ENCODE peak calls at places on chromosomes 13 and 19, in nine cellular contexts. P, B, T, O, G, R, U, A and S are unnamed samples.
A peak's percentile ranks its signal among the peaks of the same experiment; 100 is the strongest.

GRCh38 chr13:99383946-99384345 is 76.7 kb upstream of the GPR183 start:
- DNase-seq in G (no peak), U (no peak), R (no peak), T (no peak), P (no peak), B (no peak), O (no peak), A (no peak), S (no peak)

GRCh38 chr13:104206450-104207044 is 1140.3 kb upstream of the SLC10A2 start:
- DNase-seq in U (no peak), P (no peak), B (no peak), O (no peak), R (no peak), T (no peak), G (no peak), A (no peak), S (no peak)

GRCh38 chr19:46732966-46733692 is 12.7 kb upstream of the FKRP start:
- DNase-seq in U (no peak), O (peak; percentile 78), P (no peak), B (no peak), G (no peak), A (no peak), R (peak; percentile 58), T (no peak), S (peak; percentile 89)

GRCh38 chr13:112779856-112780604 is 90.2 kb downstream of the ATP11A start:
- DNase-seq in B (no peak), A (no peak), G (peak; percentile 4), P (no peak), T (peak; percentile 34), O (peak; percentile 44), R (no peak), U (no peak), S (no peak)

GRCh38 chr19:36401475-36401874 is 17.0 kb downstream of the ZFP82 start:
- DNase-seq in P (no peak), R (no peak), B (no peak), T (no peak), O (no peak), U (no peak), A (no peak), G (no peak), S (no peak)

GRCh38 chr13:53191091-53191490 is 162.5 kb downstream of the OLFM4 start:
- DNase-seq in U (no peak), P (peak; percentile 82), B (no peak), O (no peak), R (no peak), T (peak; percentile 100), G (no peak), A (no peak), S (no peak)

GRCh38 chr13:111639196-111639705 is 318.8 kb downstream of the TEX29 start:
- DNase-seq in P (no peak), T (no peak), G (no peak), R (no peak), B (no peak), A (no peak), O (no peak), U (no peak), S (no peak)

GRCh38 chr13:26050568-26051230 is 1.1 kb downstream of the SHISA2 start:
- DNase-seq in T (peak; percentile 70), A (no peak), U (no peak), G (no peak), B (no peak), O (no peak), R (no peak), P (peak; percentile 77), S (no peak)

GRCh38 chr19:1252818-1253513 is 4.6 kb downstream of the MIDN start:
- DNase-seq in A (no peak), R (peak; percentile 95), T (peak; percentile 65), G (peak; percentile 95), B (peak; percentile 74), O (peak; percentile 96), P (no peak), U (peak; percentile 73), S (peak; percentile 98)

DNA sequence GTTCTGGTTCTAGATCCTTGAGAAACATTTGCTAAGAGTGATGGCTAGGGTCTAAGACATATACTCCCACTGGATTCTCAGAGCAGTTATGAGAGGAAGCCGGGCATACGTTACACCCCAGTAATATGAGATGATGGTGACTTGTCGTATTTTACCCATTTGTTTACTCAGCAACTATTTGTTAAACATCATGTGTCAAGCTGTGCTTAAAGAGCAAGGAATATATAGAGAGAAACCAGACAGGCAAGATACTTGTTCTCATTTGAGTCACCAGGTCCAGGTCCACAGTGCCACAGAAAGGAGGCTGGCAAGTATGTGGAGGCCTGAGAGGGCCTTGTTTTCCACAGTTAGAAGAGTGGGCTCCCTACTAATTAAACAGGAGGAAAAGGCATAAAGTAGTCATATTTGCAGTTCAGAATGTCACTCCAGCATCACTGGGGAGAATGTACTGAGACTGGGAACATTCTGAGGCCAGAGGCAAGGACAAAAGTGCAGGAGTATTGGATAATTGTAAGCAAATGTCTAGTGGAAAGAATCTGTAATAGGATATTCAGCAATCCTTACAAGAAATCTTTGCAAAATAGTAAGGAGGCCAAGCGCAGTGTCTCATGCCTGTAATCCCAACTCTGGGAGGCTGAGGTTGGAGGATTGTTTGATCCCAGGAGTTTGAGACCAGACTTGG is 142.2 kb downstream of the IRS2 start:
- DNase-seq in G (no peak), B (no peak), O (no peak), A (no peak), R (no peak), P (no peak), U (no peak), T (no peak), S (no peak)
- H3K27me3 ChIP-seq in G (no peaks in the 10 kb centered on the region), B (no peaks in the 10 kb centered on the region), O (no peaks in the 10 kb centered on the region), A (no peaks in the 10 kb centered on the region), R (no peaks in the 10 kb centered on the region), P (no peaks in the 10 kb centered on the region), U (no peaks in the 10 kb centered on the region), T (no peaks in the 10 kb centered on the region), S (no peaks in the 10 kb centered on the region)

DNA sequence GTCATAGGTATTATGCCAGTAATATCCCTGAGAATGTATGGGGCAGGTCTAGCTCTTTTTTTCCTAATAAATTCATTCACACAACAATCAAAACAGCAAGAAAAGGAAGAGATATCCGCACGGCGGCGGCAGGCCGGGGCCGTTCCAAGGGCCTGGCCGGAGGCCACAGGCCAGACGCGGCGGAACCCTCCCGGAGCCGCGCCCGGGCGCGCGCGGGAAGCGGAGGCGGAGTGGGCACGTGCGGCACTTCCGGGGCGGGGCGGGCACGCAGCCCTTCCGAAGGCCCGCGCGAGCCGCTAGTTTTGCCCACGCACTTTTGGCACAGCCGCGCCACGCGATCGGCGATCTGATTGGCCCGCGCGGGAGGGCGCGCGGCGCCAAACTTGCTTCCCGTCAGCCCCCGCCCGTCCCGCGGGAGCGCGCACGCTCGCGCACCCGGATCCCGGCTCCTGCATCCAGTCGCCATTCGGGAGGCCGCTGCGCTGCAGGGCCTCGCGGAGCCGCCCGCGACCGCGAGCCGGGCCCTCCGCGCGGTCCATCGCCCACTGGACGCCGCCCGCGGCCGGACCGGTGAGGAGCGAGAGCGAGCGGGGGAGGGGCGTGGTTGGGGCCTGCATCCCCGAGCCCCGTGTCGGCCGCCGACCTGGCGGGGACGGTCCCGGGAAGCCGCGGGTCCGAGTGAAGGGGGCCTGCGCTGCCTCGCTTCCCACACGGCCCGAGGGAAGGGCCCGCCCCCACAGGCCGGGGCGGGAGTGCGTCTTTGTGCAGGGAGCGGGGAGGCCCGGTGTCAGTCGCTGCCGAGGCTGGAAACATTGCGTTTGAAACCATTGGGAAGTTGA is at the start of gene CHAMP1:
- DNase-seq in T (peak; percentile 95), R (peak; percentile 93), P (peak; percentile 95), U (peak; percentile 78), B (peak; percentile 85), O (peak; percentile 99), A (peak; percentile 73), G (peak; percentile 98), S (peak; percentile 95)
- H3K27me3 ChIP-seq in T (no peaks in the 10 kb centered on the region), R (no peaks in the 10 kb centered on the region), P (no peaks in the 10 kb centered on the region), U (no peaks in the 10 kb centered on the region), B (no peaks in the 10 kb centered on the region), O (no peaks in the 10 kb centered on the region), A (no peaks in the 10 kb centered on the region), G (no peaks in the 10 kb centered on the region), S (no peaks in the 10 kb centered on the region)

GRCh38 chr19:29568036-29568788 is 37.9 kb upstream of the POP4 start:
- DNase-seq in A (no peak), T (no peak), G (no peak), P (no peak), R (no peak), B (no peak), U (no peak), O (no peak), S (no peak)

GRCh38 chr19:29565171-29565570 is 39.4 kb downstream of the VSTM2B start:
- DNase-seq in U (no peak), O (no peak), G (no peak), A (no peak), R (no peak), B (no peak), P (no peak), T (no peak), S (no peak)

GRCh38 chr19:29566496-29567054 is 39.5 kb upstream of the POP4 start:
- DNase-seq in G (no peak), P (no peak), O (no peak), R (no peak), B (no peak), T (no peak), U (no peak), A (no peak), S (no peak)

GRCh38 chr19:29569038-29569911 is 36.8 kb upstream of the POP4 start:
- DNase-seq in B (no peak), O (no peak), T (no peak), R (no peak), G (no peak), A (no peak), U (no peak), P (no peak), S (no peak)

DNA sequence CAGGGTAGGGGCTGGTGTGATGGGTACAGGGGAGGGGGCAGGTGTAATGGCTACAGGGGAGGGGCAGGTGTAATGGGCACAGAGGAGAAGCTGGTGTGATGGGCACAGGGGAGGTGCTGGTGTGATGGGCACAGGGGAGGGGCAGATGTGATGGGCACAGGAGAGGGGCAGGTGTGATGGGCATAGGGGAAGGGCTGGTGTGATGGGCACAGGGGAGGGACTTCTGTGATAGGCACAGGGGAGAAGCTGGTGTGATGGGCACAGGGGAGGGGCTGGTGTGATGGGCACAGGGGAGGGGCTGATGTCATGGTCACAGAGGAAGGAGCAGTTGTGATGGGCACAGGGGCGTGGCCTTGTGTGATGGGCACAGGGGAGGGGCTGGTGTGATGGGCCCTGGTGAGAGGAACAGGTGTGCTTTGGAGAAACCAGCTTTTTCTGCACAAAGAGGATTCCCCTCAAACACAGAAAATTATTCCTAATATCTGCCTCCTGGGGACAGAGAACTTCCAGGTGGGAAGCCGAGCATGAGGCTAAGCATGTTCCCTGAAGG is 38.6 kb upstream of the POP4 start:
- DNase-seq in A (no peak), U (no peak), R (no peak), B (no peak), G (no peak), T (no peak), O (no peak), P (no peak), S (no peak)
- H3K27me3 ChIP-seq in A (no peaks in the 10 kb centered on the region), U (no peaks in the 10 kb centered on the region), R (peaks cover 27% of the 10 kb centered on the region), B (no peaks in the 10 kb centered on the region), G (peaks cover 3% of the 10 kb centered on the region), T (no peaks in the 10 kb centered on the region), O (no peaks in the 10 kb centered on the region), P (peaks cover 11% of the 10 kb centered on the region), S (no peaks in the 10 kb centered on the region)

DNA sequence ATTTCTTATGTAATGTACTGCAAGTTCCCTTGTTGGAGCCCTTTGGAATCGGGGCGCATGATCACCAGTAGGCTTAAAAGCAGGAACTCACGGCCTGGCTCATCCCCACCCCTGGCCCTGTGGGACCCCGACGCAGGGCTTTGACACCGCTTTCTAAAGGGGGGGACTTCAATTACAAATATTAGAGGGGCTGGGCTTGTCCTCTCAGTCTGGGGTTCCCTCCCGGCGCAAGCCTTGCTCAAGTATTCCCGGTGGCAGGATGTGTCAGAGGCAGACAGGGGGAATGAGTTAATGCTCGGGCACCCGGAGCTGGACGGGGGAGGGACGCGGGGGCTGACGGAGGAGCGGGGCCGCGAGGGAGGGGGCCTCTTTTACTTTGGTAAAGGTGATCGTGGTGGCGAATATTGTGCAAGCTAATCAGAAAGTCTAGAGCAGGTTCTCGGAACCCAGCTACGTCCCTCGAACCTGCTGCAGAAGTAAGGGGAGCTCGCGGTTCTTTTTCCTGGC is 1.2 kb downstream of the FGF14 start:
- DNase-seq in B (no peak), T (peak; percentile 37), A (no peak), G (peak; percentile 22), O (peak; percentile 82), R (peak; percentile 36), P (peak; percentile 47), U (no peak), S (no peak)
- H3K27me3 ChIP-seq in B (peaks cover 27% of the 10 kb centered on the region), T (peaks cover 3% of the 10 kb centered on the region), A (peaks cover 10% of the 10 kb centered on the region), G (no peaks in the 10 kb centered on the region), O (no peaks in the 10 kb centered on the region), R (peaks cover 35% of the 10 kb centered on the region), P (peaks cover 94% of the 10 kb centered on the region), U (peaks cover 31% of the 10 kb centered on the region), S (peaks cover 27% of the 10 kb centered on the region)